ENCODE peak calls at places on chromosomes 4 and X, in ten cellular contexts. One of them, this sample, is unnamed.
A peak's percentile ranks its signal among the peaks of the same experiment; 100 is the strongest.

GRCh38 chrX:137878401-137878800 is 312.5 kb downstream of the ZIC3 start:
- DNase-seq in NB4: no peak
- DNase-seq in tibial nerve: no peak
- DNase-seq in MM.1S: no peak
- DNase-seq in kidney: no peak
- DNase-seq in mucosa of descending colon: no peak
- DNase-seq in osteocyte: no peak
- DNase-seq in cardiac fibroblast: no peak
- DNase-seq in Calu3: no peak
- DNase-seq in heart right ventricle: no peak
- DNase-seq in this sample: no peak

GRCh38 chrX:2334237-2334636 is 166.5 kb downstream of the DHRSX start:
- DNase-seq in MM.1S: no peak
- DNase-seq in tibial nerve: no peak
- DNase-seq in NB4: no peak
- DNase-seq in heart right ventricle: no peak
- DNase-seq in Calu3: peak; percentile 1
- DNase-seq in kidney: no peak
- DNase-seq in osteocyte: no peak
- DNase-seq in cardiac fibroblast: peak; percentile 46
- DNase-seq in mucosa of descending colon: no peak
- DNase-seq in this sample: no peak

GRCh38 chr4:145824469-145824868 is 114.2 kb downstream of the ZNF827 start:
- DNase-seq in heart right ventricle: no peak
- DNase-seq in Calu3: no peak
- DNase-seq in mucosa of descending colon: no peak
- DNase-seq in tibial nerve: no peak
- DNase-seq in cardiac fibroblast: no peak
- DNase-seq in MM.1S: no peak
- DNase-seq in osteocyte: no peak
- DNase-seq in kidney: no peak
- DNase-seq in NB4: no peak
- DNase-seq in this sample: no peak

GRCh38 chrX:9595131-9595530 is 130.3 kb downstream of the TBL1X start:
- DNase-seq in Calu3: no peak
- DNase-seq in cardiac fibroblast: peak; percentile 5
- DNase-seq in mucosa of descending colon: no peak
- DNase-seq in kidney: no peak
- DNase-seq in MM.1S: no peak
- DNase-seq in NB4: no peak
- DNase-seq in osteocyte: no peak
- DNase-seq in tibial nerve: no peak
- DNase-seq in heart right ventricle: no peak
- DNase-seq in this sample: no peak

GRCh38 chrX:68853665-68854251 is 24.9 kb downstream of the EFNB1 start:
- DNase-seq in tibial nerve: no peak
- DNase-seq in Calu3: no peak
- DNase-seq in heart right ventricle: no peak
- DNase-seq in cardiac fibroblast: no peak
- DNase-seq in osteocyte: no peak
- DNase-seq in kidney: no peak
- DNase-seq in MM.1S: no peak
- DNase-seq in mucosa of descending colon: no peak
- DNase-seq in NB4: no peak
- DNase-seq in this sample: no peak

GRCh38 chrX:22047470-22047869 is 15.3 kb downstream of the PHEX start:
- DNase-seq in NB4: no peak
- DNase-seq in osteocyte: no peak
- DNase-seq in kidney: no peak
- DNase-seq in MM.1S: no peak
- DNase-seq in mucosa of descending colon: no peak
- DNase-seq in Calu3: no peak
- DNase-seq in heart right ventricle: no peak
- DNase-seq in cardiac fibroblast: no peak
- DNase-seq in tibial nerve: no peak
- DNase-seq in this sample: no peak

GRCh38 chr4:86302242-86302641 is 57.6 kb downstream of the MAPK10 start:
- DNase-seq in cardiac fibroblast: peak; percentile 91
- DNase-seq in MM.1S: no peak
- DNase-seq in osteocyte: no peak
- DNase-seq in mucosa of descending colon: no peak
- DNase-seq in Calu3: no peak
- DNase-seq in NB4: no peak
- DNase-seq in kidney: peak; percentile 75
- DNase-seq in heart right ventricle: peak; percentile 44
- DNase-seq in tibial nerve: no peak
- DNase-seq in this sample: no peak

GRCh38 chr4:132071815-132072214 is 1077.3 kb upstream of the PCDH10 start:
- DNase-seq in tibial nerve: no peak
- DNase-seq in cardiac fibroblast: peak; percentile 50
- DNase-seq in MM.1S: no peak
- DNase-seq in Calu3: no peak
- DNase-seq in NB4: no peak
- DNase-seq in mucosa of descending colon: no peak
- DNase-seq in osteocyte: no peak
- DNase-seq in heart right ventricle: no peak
- DNase-seq in kidney: no peak
- DNase-seq in this sample: no peak

GRCh38 chrX:42140320-42140719 is 217.0 kb upstream of the CASK start:
- DNase-seq in mucosa of descending colon: no peak
- DNase-seq in kidney: no peak
- DNase-seq in Calu3: no peak
- DNase-seq in osteocyte: no peak
- DNase-seq in MM.1S: no peak
- DNase-seq in NB4: no peak
- DNase-seq in cardiac fibroblast: no peak
- DNase-seq in heart right ventricle: no peak
- DNase-seq in tibial nerve: no peak
- DNase-seq in this sample: no peak

GRCh38 chrX:48818098-48818497 is 8.2 kb upstream of the ERAS start:
- DNase-seq in MM.1S: no peak
- DNase-seq in osteocyte: no peak
- DNase-seq in tibial nerve: no peak
- DNase-seq in Calu3: no peak
- DNase-seq in NB4: no peak
- DNase-seq in mucosa of descending colon: no peak
- DNase-seq in cardiac fibroblast: no peak
- DNase-seq in kidney: no peak
- DNase-seq in heart right ventricle: no peak
- DNase-seq in this sample: no peak

GRCh38 chrX:48814722-48815121 is 11.6 kb upstream of the ERAS start:
- DNase-seq in heart right ventricle: no peak
- DNase-seq in MM.1S: no peak
- DNase-seq in kidney: no peak
- DNase-seq in tibial nerve: no peak
- DNase-seq in mucosa of descending colon: no peak
- DNase-seq in NB4: no peak
- DNase-seq in cardiac fibroblast: no peak
- DNase-seq in osteocyte: no peak
- DNase-seq in Calu3: no peak
- DNase-seq in this sample: no peak

GRCh38 chrX:48813605-48814004 is 11.7 kb downstream of the HDAC6 start:
- DNase-seq in tibial nerve: no peak
- DNase-seq in MM.1S: no peak
- DNase-seq in kidney: no peak
- DNase-seq in Calu3: no peak
- DNase-seq in cardiac fibroblast: no peak
- DNase-seq in heart right ventricle: no peak
- DNase-seq in NB4: peak; percentile 49
- DNase-seq in mucosa of descending colon: no peak
- DNase-seq in osteocyte: no peak
- DNase-seq in this sample: no peak

GRCh38 chrX:48815266-48815665 is 11.0 kb upstream of the ERAS start:
- DNase-seq in cardiac fibroblast: no peak
- DNase-seq in heart right ventricle: no peak
- DNase-seq in osteocyte: no peak
- DNase-seq in Calu3: no peak
- DNase-seq in mucosa of descending colon: no peak
- DNase-seq in NB4: no peak
- DNase-seq in tibial nerve: no peak
- DNase-seq in kidney: peak; percentile 46
- DNase-seq in MM.1S: no peak
- DNase-seq in this sample: no peak

GRCh38 chrX:48816014-48816810 is 10.1 kb upstream of the ERAS start:
- DNase-seq in Calu3: no peak
- DNase-seq in heart right ventricle: no peak
- DNase-seq in NB4: no peak
- DNase-seq in tibial nerve: no peak
- DNase-seq in mucosa of descending colon: no peak
- DNase-seq in MM.1S: no peak
- DNase-seq in cardiac fibroblast: no peak
- DNase-seq in kidney: peak; percentile 59
- DNase-seq in osteocyte: no peak
- DNase-seq in this sample: no peak
- TF ChIP-seq CTCF in Calu3: no peak
- TF ChIP-seq CTCF in heart right ventricle: no peak
- TF ChIP-seq CTCF in NB4: no peak
- TF ChIP-seq CTCF in tibial nerve: no peak
- TF ChIP-seq CTCF in mucosa of descending colon: no peak
- TF ChIP-seq CTCF in MM.1S: no peak
- TF ChIP-seq CTCF in cardiac fibroblast: no peak
- TF ChIP-seq CTCF in kidney: no peak
- TF ChIP-seq CTCF in osteocyte: no peak
- TF ChIP-seq CTCF in this sample: no peak

GRCh38 chrX:155094468-155095061 is 23.3 kb downstream of the BRCC3 start:
- DNase-seq in MM.1S: peak; percentile 40
- DNase-seq in NB4: peak; percentile 48
- DNase-seq in cardiac fibroblast: peak; percentile 39
- DNase-seq in kidney: no peak
- DNase-seq in osteocyte: no peak
- DNase-seq in tibial nerve: no peak
- DNase-seq in heart right ventricle: no peak
- DNase-seq in mucosa of descending colon: no peak
- DNase-seq in Calu3: peak; percentile 13
- DNase-seq in this sample: no peak
- TF ChIP-seq CTCF in MM.1S: peak; percentile 67
- TF ChIP-seq CTCF in NB4: peak; percentile 57
- TF ChIP-seq CTCF in cardiac fibroblast: peak; percentile 47
- TF ChIP-seq CTCF in kidney: peak; percentile 45
- TF ChIP-seq CTCF in osteocyte: peak; percentile 67
- TF ChIP-seq CTCF in tibial nerve: peak; percentile 41
- TF ChIP-seq CTCF in heart right ventricle: peak; percentile 62
- TF ChIP-seq CTCF in mucosa of descending colon: no peak
- TF ChIP-seq CTCF in Calu3: peak; percentile 51
- TF ChIP-seq CTCF in this sample: peak; percentile 60

GRCh38 chrX:47158131-47158530 is 13.1 kb downstream of the RBM10 start:
- DNase-seq in osteocyte: no peak
- DNase-seq in cardiac fibroblast: no peak
- DNase-seq in NB4: peak; percentile 17
- DNase-seq in Calu3: no peak
- DNase-seq in MM.1S: no peak
- DNase-seq in kidney: no peak
- DNase-seq in heart right ventricle: no peak
- DNase-seq in tibial nerve: no peak
- DNase-seq in mucosa of descending colon: no peak
- DNase-seq in this sample: no peak
- TF ChIP-seq CTCF in osteocyte: no peak
- TF ChIP-seq CTCF in cardiac fibroblast: no peak
- TF ChIP-seq CTCF in NB4: no peak
- TF ChIP-seq CTCF in Calu3: no peak
- TF ChIP-seq CTCF in MM.1S: no peak
- TF ChIP-seq CTCF in kidney: no peak
- TF ChIP-seq CTCF in heart right ventricle: no peak
- TF ChIP-seq CTCF in tibial nerve: no peak
- TF ChIP-seq CTCF in mucosa of descending colon: no peak
- TF ChIP-seq CTCF in this sample: no peak

DNA sequence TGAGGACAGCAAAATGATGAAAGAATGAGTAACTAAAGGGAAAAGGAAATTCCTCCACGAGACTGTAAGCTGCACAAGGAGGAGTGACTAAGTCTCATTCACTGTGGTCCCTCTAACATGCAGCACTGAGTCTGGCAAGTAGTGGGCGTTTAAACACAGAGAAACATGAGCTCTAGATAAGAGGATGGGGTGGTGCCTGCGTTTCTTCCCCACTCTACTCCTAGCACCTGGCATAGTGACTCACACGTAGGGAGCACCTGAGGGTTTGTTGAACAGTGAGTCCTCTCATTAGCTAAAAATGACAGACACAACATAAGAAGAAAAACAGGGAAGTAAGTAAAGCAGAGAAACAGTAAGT is 105.8 kb upstream of the CBR4 start:
- DNase-seq in heart right ventricle: no peak
- DNase-seq in MM.1S: no peak
- DNase-seq in tibial nerve: no peak
- DNase-seq in Calu3: peak; percentile 78
- DNase-seq in osteocyte: no peak
- DNase-seq in kidney: no peak
- DNase-seq in NB4: no peak
- DNase-seq in cardiac fibroblast: peak; percentile 98
- DNase-seq in mucosa of descending colon: no peak
- DNase-seq in this sample: no peak
- TF ChIP-seq CTCF in heart right ventricle: no peak
- TF ChIP-seq CTCF in MM.1S: no peak
- TF ChIP-seq CTCF in tibial nerve: no peak
- TF ChIP-seq CTCF in Calu3: no peak
- TF ChIP-seq CTCF in osteocyte: peak; percentile 51
- TF ChIP-seq CTCF in kidney: peak; percentile 12
- TF ChIP-seq CTCF in NB4: no peak
- TF ChIP-seq CTCF in cardiac fibroblast: peak; percentile 50
- TF ChIP-seq CTCF in mucosa of descending colon: no peak
- TF ChIP-seq CTCF in this sample: no peak

DNA sequence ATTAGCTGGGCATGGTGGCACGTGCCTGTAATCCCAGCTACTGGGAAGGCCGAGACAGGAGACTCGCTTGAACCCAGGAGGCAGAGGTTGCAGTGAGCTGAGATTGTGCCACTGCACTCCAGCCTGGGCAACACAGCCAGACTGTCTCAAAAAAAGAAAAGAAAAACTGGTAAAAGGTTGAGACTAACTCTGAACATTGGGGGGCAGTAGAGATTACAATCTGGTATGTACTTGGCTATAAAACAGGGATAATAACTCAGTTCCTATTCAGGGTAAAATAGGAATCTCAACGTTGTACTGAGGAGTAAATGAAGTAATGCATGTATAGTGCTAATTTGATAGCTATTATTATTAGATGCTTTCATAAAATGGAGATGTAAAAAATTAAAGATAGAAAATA is 12.5 kb upstream of the KLF8 start:
- DNase-seq in osteocyte: no peak
- DNase-seq in mucosa of descending colon: no peak
- DNase-seq in kidney: no peak
- DNase-seq in heart right ventricle: no peak
- DNase-seq in MM.1S: peak; percentile 11
- DNase-seq in cardiac fibroblast: peak; percentile 31
- DNase-seq in Calu3: no peak
- DNase-seq in NB4: peak; percentile 7
- DNase-seq in tibial nerve: no peak
- DNase-seq in this sample: no peak
- TF ChIP-seq CTCF in osteocyte: no peak
- TF ChIP-seq CTCF in mucosa of descending colon: no peak
- TF ChIP-seq CTCF in kidney: no peak
- TF ChIP-seq CTCF in heart right ventricle: peak; percentile 30
- TF ChIP-seq CTCF in MM.1S: no peak
- TF ChIP-seq CTCF in cardiac fibroblast: no peak
- TF ChIP-seq CTCF in Calu3: no peak
- TF ChIP-seq CTCF in NB4: no peak
- TF ChIP-seq CTCF in tibial nerve: peak; percentile 11
- TF ChIP-seq CTCF in this sample: no peak

GRCh38 chr4:78669453-78669852 is 106.7 kb upstream of the BMP2K start:
- DNase-seq in NB4: peak; percentile 30
- DNase-seq in Calu3: no peak
- DNase-seq in cardiac fibroblast: no peak
- DNase-seq in MM.1S: no peak
- DNase-seq in heart right ventricle: no peak
- DNase-seq in osteocyte: no peak
- DNase-seq in tibial nerve: no peak
- DNase-seq in kidney: no peak
- DNase-seq in mucosa of descending colon: no peak
- DNase-seq in this sample: no peak
- TF ChIP-seq CTCF in NB4: no peak
- TF ChIP-seq CTCF in Calu3: no peak
- TF ChIP-seq CTCF in cardiac fibroblast: peak; percentile 22
- TF ChIP-seq CTCF in MM.1S: peak; percentile 27
- TF ChIP-seq CTCF in heart right ventricle: no peak
- TF ChIP-seq CTCF in osteocyte: no peak
- TF ChIP-seq CTCF in tibial nerve: no peak
- TF ChIP-seq CTCF in kidney: peak; percentile 10
- TF ChIP-seq CTCF in mucosa of descending colon: no peak
- TF ChIP-seq CTCF in this sample: no peak

This sample was measured in CD14-positive monocyte.